ENCODE peak calls at places on chromosomes 1 and 21, in four cellular contexts. One of them, this sample, is unnamed.

GRCh38 chr1:57316291-57316690 is 107.6 kb downstream of the DAB1 start:
- DNase-seq in coronary artery: no peak
- DNase-seq in right atrium auricular region: no peak
- DNase-seq in Calu3: no peak
- DNase-seq in this sample: no peak

GRCh38 chr21:45351526-45352275 is 53.3 kb upstream of the COL18A1 start:
- DNase-seq in coronary artery: no peak
- DNase-seq in Calu3: no peak
- DNase-seq in right atrium auricular region: no peak
- DNase-seq in this sample: no peak

GRCh38 chr1:111571987-111572386 is 47.6 kb upstream of the RAP1A start:
- DNase-seq in Calu3: no peak
- DNase-seq in right atrium auricular region: no peak
- DNase-seq in coronary artery: no peak
- DNase-seq in this sample: peak; percentile 53

GRCh38 chr1:40853113-40853999 is 8.8 kb downstream of the CITED4 start:
- DNase-seq in Calu3: no peak
- DNase-seq in coronary artery: no peak
- DNase-seq in right atrium auricular region: no peak
- DNase-seq in this sample: no peak

GRCh38 chr1:168386949-168387586 is 106.4 kb downstream of the TBX19 start:
- DNase-seq in right atrium auricular region: no peak
- DNase-seq in Calu3: peak; percentile 80
- DNase-seq in coronary artery: no peak
- DNase-seq in this sample: peak; percentile 17

GRCh38 chr1:151189638-151190445 is at the start of gene VPS72:
- DNase-seq in right atrium auricular region: peak; percentile 88
- DNase-seq in Calu3: peak; percentile 89
- DNase-seq in coronary artery: peak; percentile 88
- DNase-seq in this sample: peak; percentile 88

GRCh38 chr21:45724994-45725843 is 81.7 kb downstream of the PCBP3 start:
- DNase-seq in coronary artery: no peak
- DNase-seq in right atrium auricular region: no peak
- DNase-seq in Calu3: no peak
- DNase-seq in this sample: no peak

GRCh38 chr1:202416641-202417040 is 68.1 kb downstream of the PPP1R12B start:
- DNase-seq in coronary artery: no peak
- DNase-seq in right atrium auricular region: no peak
- DNase-seq in Calu3: no peak
- DNase-seq in this sample: no peak

GRCh38 chr1:230568008-230568407 is 74.3 kb upstream of the COG2 start:
- DNase-seq in right atrium auricular region: no peak
- DNase-seq in coronary artery: no peak
- DNase-seq in Calu3: peak; percentile 82
- DNase-seq in this sample: peak; percentile 11

GRCh38 chr1:38464071-38464661 is 395.4 kb downstream of the RRAGC start:
- DNase-seq in right atrium auricular region: no peak
- DNase-seq in Calu3: no peak
- DNase-seq in coronary artery: no peak
- DNase-seq in this sample: no peak

GRCh38 chr1:160068231-160068630 is 1.7 kb downstream of the KCNJ10 start:
- DNase-seq in coronary artery: no peak
- DNase-seq in right atrium auricular region: no peak
- DNase-seq in Calu3: no peak
- DNase-seq in this sample: no peak

GRCh38 chr1:186374313-186375151 is 521 bp downstream of the TPR start:
- DNase-seq in coronary artery: no peak
- DNase-seq in right atrium auricular region: no peak
- DNase-seq in Calu3: peak; percentile 28
- DNase-seq in this sample: peak; percentile 26

GRCh38 chr1:207747627-207748492 is 4.0 kb upstream of the CD46 start:
- DNase-seq in right atrium auricular region: no peak
- DNase-seq in coronary artery: no peak
- DNase-seq in Calu3: peak; percentile 60
- DNase-seq in this sample: no peak

GRCh38 chr1:112887599-112888303 is 68.2 kb downstream of the SLC16A1 start:
- DNase-seq in coronary artery: no peak
- DNase-seq in Calu3: no peak
- DNase-seq in right atrium auricular region: no peak
- DNase-seq in this sample: no peak

GRCh38 chr1:236045771-236046170 is 19.1 kb downstream of the NID1 start:
- DNase-seq in Calu3: no peak
- DNase-seq in right atrium auricular region: no peak
- DNase-seq in coronary artery: no peak
- DNase-seq in this sample: no peak

GRCh38 chr1:114189398-114189797 is 35.7 kb upstream of the SYT6 start:
- DNase-seq in Calu3: no peak
- DNase-seq in right atrium auricular region: no peak
- DNase-seq in coronary artery: no peak
- DNase-seq in this sample: no peak

GRCh38 chr1:64967381-64967780 is 1.0 kb upstream of the JAK1 start:
- DNase-seq in Calu3: no peak
- DNase-seq in coronary artery: no peak
- DNase-seq in right atrium auricular region: no peak
- DNase-seq in this sample: no peak

GRCh38 chr21:44519346-44520325 is 20.4 kb downstream of the KRTAP10-1 start:
- DNase-seq in right atrium auricular region: no peak
- DNase-seq in Calu3: no peak
- DNase-seq in coronary artery: no peak
- DNase-seq in this sample: no peak

GRCh38 chr1:16068356-16069270 is 4.8 kb downstream of the FAM131C start:
- DNase-seq in right atrium auricular region: no peak
- DNase-seq in coronary artery: no peak
- DNase-seq in Calu3: no peak
- DNase-seq in this sample: no peak

GRCh38 chr1:91582431-91582921 is 81.8 kb downstream of the CDC7 start:
- DNase-seq in right atrium auricular region: no peak
- DNase-seq in Calu3: no peak
- DNase-seq in coronary artery: no peak
- DNase-seq in this sample: peak; percentile 85

GRCh38 chr1:191290441-191290840 is 812.8 kb upstream of the BRINP3 start:
- DNase-seq in right atrium auricular region: no peak
- DNase-seq in coronary artery: no peak
- DNase-seq in Calu3: no peak
- DNase-seq in this sample: no peak

GRCh38 chr1:155176544-155177071 is 3.0 kb downstream of the TRIM46 start:
- DNase-seq in Calu3: peak; percentile 93
- DNase-seq in coronary artery: peak; percentile 81
- DNase-seq in right atrium auricular region: peak; percentile 87
- DNase-seq in this sample: peak; percentile 78

GRCh38 chr1:154418062-154418897 is 13.1 kb downstream of the IL6R start:
- DNase-seq in right atrium auricular region: no peak
- DNase-seq in coronary artery: no peak
- DNase-seq in Calu3: peak; percentile 94
- DNase-seq in this sample: peak; percentile 40

DNA sequence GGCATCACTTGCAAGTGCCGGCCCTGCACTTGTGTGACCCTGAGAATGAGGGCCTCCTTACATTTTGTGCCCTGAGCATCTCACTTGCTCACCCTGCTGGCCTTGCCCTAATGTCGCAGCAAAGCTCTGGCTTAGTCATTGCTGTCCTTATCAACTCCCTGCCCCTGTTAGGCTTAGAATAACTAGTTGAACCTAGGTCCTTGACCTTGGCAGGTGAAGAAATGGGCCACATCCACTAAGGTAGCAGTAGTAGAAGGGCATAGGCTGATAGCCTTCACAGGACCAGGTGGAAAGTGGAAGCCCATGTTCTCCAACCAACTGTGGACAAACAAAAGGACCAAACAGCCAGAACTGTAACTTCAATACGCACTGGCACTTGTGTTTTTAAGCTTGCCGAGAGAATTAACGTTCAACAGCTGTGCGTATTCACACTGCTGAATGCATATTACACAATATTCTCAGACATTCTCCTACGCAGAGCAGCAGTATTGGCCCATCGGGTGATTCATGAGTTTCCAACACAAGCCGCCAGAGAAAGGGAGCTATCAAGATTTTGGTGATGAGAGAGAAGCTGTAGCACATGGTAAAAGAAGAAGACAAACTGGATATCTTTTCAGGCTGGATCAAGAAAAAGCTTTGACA is 27.7 kb upstream of the PTGFRN start:
- DNase-seq in right atrium auricular region: peak; percentile 89
- DNase-seq in coronary artery: peak; percentile 80
- DNase-seq in Calu3: peak; percentile 31
- DNase-seq in this sample: peak; percentile 99
- TF ChIP-seq CTCF in right atrium auricular region: no peak
- TF ChIP-seq CTCF in coronary artery: no peak
- TF ChIP-seq CTCF in Calu3: no peak
- TF ChIP-seq CTCF in this sample: peak; percentile 49

DNA sequence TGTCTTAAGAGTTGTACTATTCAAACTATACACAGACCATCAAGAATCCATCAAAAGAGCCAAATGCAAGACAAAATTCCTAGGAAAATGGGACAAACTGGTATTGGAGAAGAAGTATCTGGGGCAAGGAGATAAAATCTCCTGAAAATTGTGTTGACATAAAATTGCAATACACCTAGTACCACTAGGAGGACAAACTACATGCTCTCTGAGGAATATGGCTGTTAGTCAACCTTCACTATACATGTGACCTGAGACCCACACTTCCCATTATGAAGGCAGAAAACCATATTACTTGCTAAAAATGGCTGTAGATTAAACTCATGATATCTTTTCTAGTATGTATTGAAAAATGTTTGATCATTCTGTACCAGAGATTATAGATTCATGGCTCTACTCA is 30.0 kb downstream of the IRF2BP2 start:
- DNase-seq in right atrium auricular region: no peak
- DNase-seq in coronary artery: no peak
- DNase-seq in Calu3: no peak
- DNase-seq in this sample: peak; percentile 24
- TF ChIP-seq CTCF in right atrium auricular region: no peak
- TF ChIP-seq CTCF in coronary artery: no peak
- TF ChIP-seq CTCF in Calu3: peak; percentile 38
- TF ChIP-seq CTCF in this sample: peak; percentile 30

GRCh38 chr1:143694085-143694484 is 277.7 kb downstream of the FAM72C start:
- DNase-seq in right atrium auricular region: no peak
- DNase-seq in Calu3: no peak
- DNase-seq in coronary artery: no peak
- DNase-seq in this sample: no peak

GRCh38 chr1:143699731-143700130 is 272.1 kb downstream of the FAM72C start:
- DNase-seq in Calu3: no peak
- DNase-seq in right atrium auricular region: no peak
- DNase-seq in coronary artery: no peak
- DNase-seq in this sample: no peak

GRCh38 chr1:143691971-143692529 is 279.7 kb downstream of the FAM72C start:
- DNase-seq in Calu3: no peak
- DNase-seq in right atrium auricular region: no peak
- DNase-seq in coronary artery: no peak
- DNase-seq in this sample: no peak

GRCh38 chr1:143699115-143699514 is 272.7 kb downstream of the FAM72C start:
- DNase-seq in right atrium auricular region: peak; percentile 60
- DNase-seq in Calu3: no peak
- DNase-seq in coronary artery: no peak
- DNase-seq in this sample: no peak

GRCh38 chr1:143698016-143698415 is 273.8 kb downstream of the FAM72C start:
- DNase-seq in coronary artery: no peak
- DNase-seq in Calu3: peak; percentile 86
- DNase-seq in right atrium auricular region: no peak
- DNase-seq in this sample: peak; percentile 38
- TF ChIP-seq CTCF in coronary artery: no peak
- TF ChIP-seq CTCF in Calu3: peak; percentile 82
- TF ChIP-seq CTCF in right atrium auricular region: peak; percentile 15
- TF ChIP-seq CTCF in this sample: peak; percentile 63

GRCh38 chr1:245276426-245276825 is 121.6 kb downstream of the KIF26B start:
- DNase-seq in Calu3: no peak
- DNase-seq in right atrium auricular region: no peak
- DNase-seq in coronary artery: no peak
- DNase-seq in this sample: no peak

GRCh38 chr1:245279346-245279745 is 124.6 kb downstream of the KIF26B start:
- DNase-seq in right atrium auricular region: no peak
- DNase-seq in Calu3: no peak
- DNase-seq in coronary artery: no peak
- DNase-seq in this sample: no peak

GRCh38 chr1:245278846-245279245 is 124.1 kb downstream of the KIF26B start:
- DNase-seq in coronary artery: no peak
- DNase-seq in Calu3: no peak
- DNase-seq in right atrium auricular region: no peak
- DNase-seq in this sample: no peak

GRCh38 chr1:245272676-245273075 is 117.9 kb downstream of the KIF26B start:
- DNase-seq in Calu3: no peak
- DNase-seq in right atrium auricular region: no peak
- DNase-seq in coronary artery: no peak
- DNase-seq in this sample: no peak

DNA sequence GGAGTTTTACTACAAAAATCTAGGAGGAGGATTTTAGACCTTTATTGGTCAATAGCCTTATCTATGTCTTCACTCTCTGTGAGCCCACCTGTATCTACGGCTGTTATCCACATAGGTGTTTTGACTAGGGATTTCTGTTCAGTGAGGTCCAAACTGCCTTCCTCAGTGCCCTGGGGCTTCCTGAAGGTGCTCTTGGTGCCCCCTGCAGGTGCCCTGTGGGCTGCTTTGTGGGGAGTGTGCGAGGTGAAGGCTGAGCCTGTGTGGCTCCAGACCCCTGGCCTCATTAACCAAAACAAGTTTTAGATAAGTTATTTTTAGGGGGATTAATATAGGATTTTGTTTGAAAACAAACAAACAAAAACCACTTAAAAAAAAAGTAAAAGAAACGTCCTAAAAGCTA is 122.5 kb downstream of the KIF26B start:
- DNase-seq in Calu3: peak; percentile 59
- DNase-seq in right atrium auricular region: no peak
- DNase-seq in coronary artery: no peak
- DNase-seq in this sample: no peak
- TF ChIP-seq CTCF in Calu3: peak; percentile 35
- TF ChIP-seq CTCF in right atrium auricular region: no peak
- TF ChIP-seq CTCF in coronary artery: no peak
- TF ChIP-seq CTCF in this sample: no peak

GRCh38 chr1:47002211-47002610 is 21.3 kb upstream of the CYP4X1 start:
- DNase-seq in coronary artery: no peak
- DNase-seq in right atrium auricular region: no peak
- DNase-seq in Calu3: no peak
- DNase-seq in this sample: no peak
- TF ChIP-seq CTCF in coronary artery: no peak
- TF ChIP-seq CTCF in right atrium auricular region: no peak
- TF ChIP-seq CTCF in Calu3: no peak
- TF ChIP-seq CTCF in this sample: peak; percentile 19

GRCh38 chr1:4048076-4048475 is 148.0 kb upstream of the C1orf174 start:
- DNase-seq in Calu3: no peak
- DNase-seq in right atrium auricular region: no peak
- DNase-seq in coronary artery: no peak
- DNase-seq in this sample: no peak
- TF ChIP-seq CTCF in Calu3: no peak
- TF ChIP-seq CTCF in right atrium auricular region: no peak
- TF ChIP-seq CTCF in coronary artery: no peak
- TF ChIP-seq CTCF in this sample: no peak